ENCODE peak calls at places on chromosomes 16 and 17, in nine cellular contexts. One of them, this sample, is unnamed.

GRCh38 chr16:85623997-85624601 is 11.0 kb downstream of the GSE1 start:
- DNase-seq in mammary epithelial cell: no peak
- DNase-seq in cardiac muscle cell: no peak
- DNase-seq in CD8-positive, alpha-beta T cell: no peak
- DNase-seq in mucosa of descending colon: no peak
- DNase-seq in vagina: no peak
- DNase-seq in IMR-90: no peak
- DNase-seq in Caco-2: no peak
- DNase-seq in tibial artery: no peak
- DNase-seq in this sample: no peak

GRCh38 chr17:19421926-19422325 is 10.9 kb downstream of the RNF112 start:
- DNase-seq in tibial artery: no peak
- DNase-seq in mammary epithelial cell: no peak
- DNase-seq in mucosa of descending colon: no peak
- DNase-seq in IMR-90: no peak
- DNase-seq in CD8-positive, alpha-beta T cell: no peak
- DNase-seq in vagina: no peak
- DNase-seq in Caco-2: no peak
- DNase-seq in cardiac muscle cell: no peak
- DNase-seq in this sample: no peak

GRCh38 chr16:26709175-26709574 is 357.6 kb upstream of the C16orf82 start:
- DNase-seq in mucosa of descending colon: no peak
- DNase-seq in tibial artery: no peak
- DNase-seq in IMR-90: no peak
- DNase-seq in Caco-2: no peak
- DNase-seq in mammary epithelial cell: no peak
- DNase-seq in vagina: no peak
- DNase-seq in cardiac muscle cell: no peak
- DNase-seq in CD8-positive, alpha-beta T cell: no peak
- DNase-seq in this sample: no peak

GRCh38 chr16:19136549-19137196 is 22.9 kb downstream of the ITPRIPL2 start:
- DNase-seq in cardiac muscle cell: no peak
- DNase-seq in mammary epithelial cell: peak; percentile 22
- DNase-seq in tibial artery: peak; percentile 66
- DNase-seq in Caco-2: no peak
- DNase-seq in vagina: no peak
- DNase-seq in CD8-positive, alpha-beta T cell: no peak
- DNase-seq in mucosa of descending colon: no peak
- DNase-seq in IMR-90: peak; percentile 53
- DNase-seq in this sample: no peak

GRCh38 chr17:61492759-61493526 is 40.7 kb downstream of the TBX4 start:
- DNase-seq in Caco-2: no peak
- DNase-seq in cardiac muscle cell: no peak
- DNase-seq in vagina: no peak
- DNase-seq in mucosa of descending colon: no peak
- DNase-seq in CD8-positive, alpha-beta T cell: no peak
- DNase-seq in mammary epithelial cell: no peak
- DNase-seq in IMR-90: peak; percentile 56
- DNase-seq in tibial artery: no peak
- DNase-seq in this sample: no peak

GRCh38 chr16:84603115-84603816 is 14.6 kb downstream of the COTL1 start:
- DNase-seq in Caco-2: no peak
- DNase-seq in mucosa of descending colon: peak; percentile 87
- DNase-seq in CD8-positive, alpha-beta T cell: no peak
- DNase-seq in IMR-90: peak; percentile 99
- DNase-seq in tibial artery: peak; percentile 96
- DNase-seq in vagina: no peak
- DNase-seq in cardiac muscle cell: no peak
- DNase-seq in mammary epithelial cell: peak; percentile 89
- DNase-seq in this sample: peak; percentile 55

GRCh38 chr16:68284847-68285246 is 20.5 kb downstream of the SLC7A6 start:
- DNase-seq in mammary epithelial cell: no peak
- DNase-seq in vagina: no peak
- DNase-seq in IMR-90: no peak
- DNase-seq in Caco-2: no peak
- DNase-seq in CD8-positive, alpha-beta T cell: no peak
- DNase-seq in cardiac muscle cell: no peak
- DNase-seq in mucosa of descending colon: no peak
- DNase-seq in tibial artery: no peak
- DNase-seq in this sample: no peak

GRCh38 chr17:47278561-47278960 is 24.9 kb downstream of the ITGB3 start:
- DNase-seq in Caco-2: no peak
- DNase-seq in cardiac muscle cell: no peak
- DNase-seq in vagina: no peak
- DNase-seq in mammary epithelial cell: no peak
- DNase-seq in mucosa of descending colon: no peak
- DNase-seq in tibial artery: no peak
- DNase-seq in CD8-positive, alpha-beta T cell: no peak
- DNase-seq in IMR-90: no peak
- DNase-seq in this sample: no peak

GRCh38 chr16:22685162-22685830 is 128.7 kb upstream of the HS3ST2 start:
- DNase-seq in vagina: no peak
- DNase-seq in IMR-90: no peak
- DNase-seq in Caco-2: no peak
- DNase-seq in CD8-positive, alpha-beta T cell: no peak
- DNase-seq in mucosa of descending colon: no peak
- DNase-seq in mammary epithelial cell: no peak
- DNase-seq in tibial artery: peak; percentile 90
- DNase-seq in cardiac muscle cell: no peak
- DNase-seq in this sample: peak; percentile 54

GRCh38 chr16:16021988-16022682 is 72.7 kb downstream of the ABCC1 start:
- DNase-seq in vagina: no peak
- DNase-seq in cardiac muscle cell: peak; percentile 77
- DNase-seq in Caco-2: peak; percentile 53
- DNase-seq in IMR-90: peak; percentile 97
- DNase-seq in tibial artery: peak; percentile 98
- DNase-seq in mammary epithelial cell: peak; percentile 93
- DNase-seq in mucosa of descending colon: peak; percentile 91
- DNase-seq in CD8-positive, alpha-beta T cell: no peak
- DNase-seq in this sample: peak; percentile 97

GRCh38 chr17:28193241-28193640 is 125.8 kb upstream of the TMEM97 start:
- DNase-seq in vagina: no peak
- DNase-seq in Caco-2: no peak
- DNase-seq in mammary epithelial cell: no peak
- DNase-seq in IMR-90: no peak
- DNase-seq in tibial artery: peak; percentile 65
- DNase-seq in mucosa of descending colon: no peak
- DNase-seq in CD8-positive, alpha-beta T cell: no peak
- DNase-seq in cardiac muscle cell: no peak
- DNase-seq in this sample: no peak

GRCh38 chr17:76153640-76154039 is 12.6 kb upstream of the FOXJ1 start:
- DNase-seq in mucosa of descending colon: no peak
- DNase-seq in tibial artery: no peak
- DNase-seq in mammary epithelial cell: no peak
- DNase-seq in vagina: no peak
- DNase-seq in IMR-90: peak; percentile 12
- DNase-seq in Caco-2: peak; percentile 70
- DNase-seq in CD8-positive, alpha-beta T cell: no peak
- DNase-seq in cardiac muscle cell: no peak
- DNase-seq in this sample: no peak

GRCh38 chr17:603405-604193 is 111.0 kb downstream of the VPS53 start:
- DNase-seq in cardiac muscle cell: no peak
- DNase-seq in vagina: no peak
- DNase-seq in tibial artery: no peak
- DNase-seq in mammary epithelial cell: no peak
- DNase-seq in IMR-90: peak; percentile 56
- DNase-seq in CD8-positive, alpha-beta T cell: no peak
- DNase-seq in Caco-2: no peak
- DNase-seq in mucosa of descending colon: no peak
- DNase-seq in this sample: no peak

DNA sequence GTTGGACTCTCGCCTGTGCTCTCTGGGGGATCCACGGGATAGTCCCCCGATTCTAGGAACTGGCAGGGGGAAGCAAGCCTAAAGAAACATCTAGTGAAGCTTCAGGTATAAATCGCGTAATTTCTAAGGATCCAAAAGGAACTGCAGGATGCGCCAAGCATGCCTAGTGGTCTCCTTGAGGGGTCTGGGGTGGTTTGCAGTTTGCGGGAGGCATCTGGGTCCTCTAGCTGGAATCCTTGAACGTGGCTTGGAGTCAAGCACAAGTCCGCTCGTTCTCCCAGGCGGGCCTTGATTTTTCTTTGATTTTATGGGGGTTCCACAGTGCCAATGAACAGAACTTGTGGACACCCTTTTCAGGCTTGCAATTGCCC is 1000.5 kb downstream of the KCNJ18 start:
- DNase-seq in Caco-2: no peak
- DNase-seq in mammary epithelial cell: no peak
- DNase-seq in cardiac muscle cell: no peak
- DNase-seq in tibial artery: no peak
- DNase-seq in vagina: no peak
- DNase-seq in IMR-90: no peak
- DNase-seq in mucosa of descending colon: no peak
- DNase-seq in CD8-positive, alpha-beta T cell: no peak
- DNase-seq in this sample: no peak
- H3K9me3 ChIP-seq in Caco-2: peaks cover 9% of the 10 kb centered on the region
- H3K9me3 ChIP-seq in mammary epithelial cell: peaks cover 33% of the 10 kb centered on the region
- H3K9me3 ChIP-seq in cardiac muscle cell: no peaks in the 10 kb centered on the region
- H3K9me3 ChIP-seq in tibial artery: peaks cover 5% of the 10 kb centered on the region
- H3K9me3 ChIP-seq in vagina: no peaks in the 10 kb centered on the region
- H3K9me3 ChIP-seq in IMR-90: peaks cover 20% of the 10 kb centered on the region
- H3K9me3 ChIP-seq in mucosa of descending colon: peaks cover 68% of the 10 kb centered on the region
- H3K9me3 ChIP-seq in CD8-positive, alpha-beta T cell: no peaks in the 10 kb centered on the region
- H3K9me3 ChIP-seq in this sample: no peaks in the 10 kb centered on the region

DNA sequence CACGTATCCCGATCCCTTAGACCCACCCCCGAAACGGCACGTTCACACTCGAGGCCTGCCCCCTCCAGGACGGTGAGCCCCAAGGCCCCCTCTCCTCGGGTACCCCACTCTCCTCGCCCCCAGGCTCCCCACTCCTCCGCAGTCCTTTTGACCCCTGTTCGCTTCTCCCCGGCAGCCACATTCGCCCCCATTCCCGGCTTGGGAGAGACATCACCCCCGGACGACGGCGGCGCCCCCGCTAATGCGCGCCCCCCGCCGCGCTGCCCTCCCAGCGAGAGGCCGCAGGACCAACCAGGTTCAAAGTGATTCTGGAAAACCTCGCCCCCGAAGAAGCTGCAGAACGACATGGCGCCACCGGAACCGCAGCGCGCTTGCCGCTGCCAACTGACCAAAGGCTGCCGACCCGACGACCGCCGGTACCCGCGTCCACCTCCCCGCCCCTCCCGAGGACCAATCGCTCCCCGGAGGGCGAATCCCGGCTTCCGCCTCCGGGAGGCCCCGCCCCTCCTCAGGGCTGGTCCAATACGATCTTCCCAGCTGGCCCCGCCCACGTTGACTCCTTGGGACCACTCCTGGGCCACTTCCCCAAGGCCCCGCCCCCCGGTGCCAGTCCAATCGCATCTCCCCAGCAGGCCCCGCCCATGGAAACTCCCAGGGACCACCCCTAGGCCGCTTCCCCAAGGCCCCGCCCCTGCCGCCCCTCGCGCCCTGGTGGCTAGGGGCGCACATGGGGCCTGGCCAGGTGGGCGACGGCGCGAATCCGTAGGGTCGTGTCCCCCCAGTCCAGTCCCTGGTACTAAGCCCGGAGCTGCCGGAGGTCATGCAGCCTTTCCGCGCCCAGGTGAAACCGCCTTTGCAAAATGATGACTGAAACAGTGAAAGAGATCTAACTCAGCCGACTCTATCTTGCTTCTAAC is at the start of gene MSRB1:
- DNase-seq in vagina: no peak
- DNase-seq in tibial artery: peak; percentile 100
- DNase-seq in CD8-positive, alpha-beta T cell: peak; percentile 98
- DNase-seq in mammary epithelial cell: peak; percentile 97
- DNase-seq in cardiac muscle cell: peak; percentile 100
- DNase-seq in IMR-90: peak; percentile 96
- DNase-seq in mucosa of descending colon: peak; percentile 100
- DNase-seq in Caco-2: peak; percentile 99
- DNase-seq in this sample: peak; percentile 100
- TF ChIP-seq CTCF in vagina: no peak
- TF ChIP-seq CTCF in tibial artery: no peak
- TF ChIP-seq CTCF in CD8-positive, alpha-beta T cell: no peak
- TF ChIP-seq CTCF in mammary epithelial cell: no peak
- TF ChIP-seq CTCF in cardiac muscle cell: no peak
- TF ChIP-seq CTCF in IMR-90: no peak
- TF ChIP-seq CTCF in mucosa of descending colon: no peak
- TF ChIP-seq CTCF in Caco-2: no peak
- TF ChIP-seq CTCF in this sample: no peak

GRCh38 chr17:27076814-27077213 is 217.1 kb upstream of the WSB1 start:
- DNase-seq in Caco-2: no peak
- DNase-seq in IMR-90: no peak
- DNase-seq in vagina: no peak
- DNase-seq in mammary epithelial cell: no peak
- DNase-seq in mucosa of descending colon: no peak
- DNase-seq in CD8-positive, alpha-beta T cell: no peak
- DNase-seq in cardiac muscle cell: no peak
- DNase-seq in tibial artery: no peak
- DNase-seq in this sample: no peak

GRCh38 chr17:27081002-27081638 is 212.8 kb upstream of the WSB1 start:
- DNase-seq in vagina: no peak
- DNase-seq in cardiac muscle cell: no peak
- DNase-seq in mucosa of descending colon: no peak
- DNase-seq in mammary epithelial cell: no peak
- DNase-seq in tibial artery: no peak
- DNase-seq in CD8-positive, alpha-beta T cell: no peak
- DNase-seq in IMR-90: no peak
- DNase-seq in Caco-2: no peak
- DNase-seq in this sample: no peak

GRCh38 chr17:27082023-27082774 is 211.7 kb upstream of the WSB1 start:
- DNase-seq in IMR-90: no peak
- DNase-seq in Caco-2: no peak
- DNase-seq in CD8-positive, alpha-beta T cell: no peak
- DNase-seq in tibial artery: no peak
- DNase-seq in cardiac muscle cell: no peak
- DNase-seq in mucosa of descending colon: no peak
- DNase-seq in vagina: no peak
- DNase-seq in mammary epithelial cell: no peak
- DNase-seq in this sample: no peak

GRCh38 chr17:27078296-27078695 is 215.6 kb upstream of the WSB1 start:
- DNase-seq in mammary epithelial cell: no peak
- DNase-seq in CD8-positive, alpha-beta T cell: no peak
- DNase-seq in mucosa of descending colon: no peak
- DNase-seq in IMR-90: no peak
- DNase-seq in tibial artery: no peak
- DNase-seq in vagina: no peak
- DNase-seq in Caco-2: no peak
- DNase-seq in cardiac muscle cell: no peak
- DNase-seq in this sample: no peak

DNA sequence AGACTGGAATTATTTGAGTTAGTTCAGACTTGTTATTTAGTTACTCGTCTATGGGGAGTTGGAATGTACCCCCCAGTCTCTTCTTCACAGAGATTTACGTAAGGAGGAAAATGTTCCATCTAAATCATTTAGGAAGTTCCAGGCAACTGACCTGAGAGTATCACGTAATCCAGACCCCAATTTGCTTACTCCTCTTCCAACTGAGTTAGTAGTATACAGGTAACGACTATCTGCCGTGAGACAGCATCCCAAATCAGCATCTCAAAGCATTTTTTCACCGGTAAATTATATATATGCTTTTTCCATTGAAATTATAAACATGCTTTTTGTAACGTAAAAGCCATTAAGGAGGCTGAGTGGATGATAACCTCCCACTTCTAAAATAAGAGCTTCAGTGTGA is 214.3 kb upstream of the WSB1 start:
- DNase-seq in CD8-positive, alpha-beta T cell: no peak
- DNase-seq in tibial artery: no peak
- DNase-seq in mammary epithelial cell: no peak
- DNase-seq in mucosa of descending colon: no peak
- DNase-seq in Caco-2: no peak
- DNase-seq in cardiac muscle cell: no peak
- DNase-seq in IMR-90: no peak
- DNase-seq in vagina: no peak
- DNase-seq in this sample: no peak
- H3K9me3 ChIP-seq in CD8-positive, alpha-beta T cell: no peaks in the 10 kb centered on the region
- H3K9me3 ChIP-seq in tibial artery: no peaks in the 10 kb centered on the region
- H3K9me3 ChIP-seq in mammary epithelial cell: peaks cover 2% of the 10 kb centered on the region
- H3K9me3 ChIP-seq in mucosa of descending colon: peaks cover 8% of the 10 kb centered on the region
- H3K9me3 ChIP-seq in Caco-2: no peaks in the 10 kb centered on the region
- H3K9me3 ChIP-seq in cardiac muscle cell: no peaks in the 10 kb centered on the region
- H3K9me3 ChIP-seq in IMR-90: peaks cover 9% of the 10 kb centered on the region
- H3K9me3 ChIP-seq in vagina: no peaks in the 10 kb centered on the region
- H3K9me3 ChIP-seq in this sample: no peaks in the 10 kb centered on the region

GRCh38 chr17:38907930-38908675 is 17.3 kb upstream of the LASP1NB start:
- DNase-seq in vagina: no peak
- DNase-seq in IMR-90: no peak
- DNase-seq in Caco-2: no peak
- DNase-seq in cardiac muscle cell: no peak
- DNase-seq in CD8-positive, alpha-beta T cell: no peak
- DNase-seq in mammary epithelial cell: no peak
- DNase-seq in mucosa of descending colon: no peak
- DNase-seq in tibial artery: no peak
- DNase-seq in this sample: no peak
- TF ChIP-seq CTCF in vagina: no peak
- TF ChIP-seq CTCF in IMR-90: no peak
- TF ChIP-seq CTCF in Caco-2: no peak
- TF ChIP-seq CTCF in cardiac muscle cell: no peak
- TF ChIP-seq CTCF in CD8-positive, alpha-beta T cell: no peak
- TF ChIP-seq CTCF in mammary epithelial cell: no peak
- TF ChIP-seq CTCF in mucosa of descending colon: no peak
- TF ChIP-seq CTCF in tibial artery: no peak
- TF ChIP-seq CTCF in this sample: no peak